ENCODE peak calls at places on chromosomes 11 and 22, in seven cellular contexts. U is left cardiac atrium; V is stimulated activated CD8-positive, alpha-beta memory T cell treated with anti-CD3 and anti-CD28 coated beads, Interleukin-7, amount 100 ng/mL, for 24 hours; Q is activated T-helper 1 cell treated with anti-CD3 and anti-CD28 coated beads, Interleukin-2, amount 50 U/mL, for 16 hours; W is body of pancreas; K is effector memory CD8-positive, alpha-beta T cell; L is erythroblast. Z is an unnamed sample.

GRCh38 chr11:102279641-102280170 is 37.6 kb upstream of the BIRC3 start:
- DNase-seq in U (no peak), V (no peak), W (peak), Q (no peak), L (no peak), K (no peak), Z (peak)

GRCh38 chr11:95067828-95068244 is 1.1 kb downstream of the SRSF8 start:
- DNase-seq in L (no peak), U (no peak), K (no peak), Q (no peak), W (no peak), V (no peak), Z (no peak)

GRCh38 chr11:16857186-16857585 is 118.7 kb downstream of the C11orf58 start:
- DNase-seq in Q (no peak), K (no peak), U (peak), W (no peak), V (no peak), L (peak), Z (peak)

GRCh38 chr11:67630943-67631331 is 1.2 kb upstream of the NUDT8 start:
- DNase-seq in L (no peak), V (no peak), Q (no peak), W (no peak), K (no peak), U (no peak), Z (no peak)

GRCh38 chr11:121140369-121140768 is 39.3 kb downstream of the TECTA start:
- DNase-seq in W (no peak), K (no peak), L (no peak), U (no peak), Q (no peak), V (no peak), Z (no peak)

GRCh38 chr22:43314611-43315010 is 28.6 kb downstream of the SCUBE1 start:
- DNase-seq in V (no peak), Q (no peak), L (no peak), U (no peak), W (no peak), K (no peak), Z (no peak)

GRCh38 chr11:43987384-43988039 is 45.1 kb downstream of the C11orf96 start:
- DNase-seq in W (peak), U (peak), L (no peak), Q (no peak), K (no peak), V (no peak), Z (peak)

GRCh38 chr11:64531906-64532312 is 59.1 kb upstream of the SLC22A12 start:
- DNase-seq in L (no peak), U (no peak), K (no peak), Q (no peak), W (no peak), V (no peak), Z (no peak)

GRCh38 chr11:76843916-76844315 is 16.8 kb upstream of the ACER3 start:
- DNase-seq in L (peak), K (no peak), Q (no peak), V (no peak), U (no peak), W (no peak), Z (no peak)

GRCh38 chr11:2175659-2176058 is 4.0 kb upstream of the TH start:
- DNase-seq in V (no peak), Q (no peak), W (peak), L (no peak), K (no peak), U (no peak), Z (no peak)

GRCh38 chr11:17571431-17572358 is 24.6 kb downstream of the OTOG start:
- DNase-seq in V (no peak), Q (no peak), L (no peak), U (no peak), W (no peak), K (no peak), Z (no peak)

GRCh38 chr11:33802414-33802950 is 28.2 kb upstream of the FBXO3 start:
- DNase-seq in W (peak), L (no peak), Q (no peak), U (peak), V (no peak), K (no peak), Z (peak)

GRCh38 chr11:92793189-92793588 is 176.3 kb upstream of the MTNR1B start:
- DNase-seq in W (no peak), U (no peak), K (no peak), Q (no peak), L (no peak), V (no peak), Z (no peak)

GRCh38 chr11:60165946-60166345 is 16.9 kb downstream of the MS4A6A start:
- DNase-seq in U (no peak), Q (no peak), K (no peak), W (no peak), L (no peak), V (no peak), Z (no peak)

GRCh38 chr11:4523666-4524065 is 21.3 kb upstream of the OR52M1 start:
- DNase-seq in V (no peak), W (no peak), U (no peak), Q (no peak), K (no peak), L (no peak), Z (no peak)

GRCh38 chr11:66068154-66068821 is 1.8 kb upstream of the PACS1 start:
- DNase-seq in V (peak), U (peak), Q (peak), L (peak), W (peak), K (peak), Z (peak)

GRCh38 chr11:104968365-104968855 is at the start of gene CASP4:
- DNase-seq in Q (no peak), K (no peak), U (no peak), V (no peak), L (peak), W (peak), Z (no peak)

GRCh38 chr22:24379536-24379935 is 47.9 kb upstream of the ADORA2A start:
- DNase-seq in V (no peak), L (no peak), Q (no peak), W (no peak), K (no peak), U (no peak), Z (no peak)

GRCh38 chr11:19374189-19374588 is 133.4 kb upstream of the E2F8 start:
- DNase-seq in L (no peak), Q (no peak), U (no peak), V (no peak), K (no peak), W (no peak), Z (no peak)

GRCh38 chr11:121154473-121154872 is 53.4 kb downstream of the TECTA start:
- DNase-seq in V (no peak), W (no peak), Q (no peak), U (no peak), L (no peak), K (no peak), Z (no peak)

GRCh38 chr22:25806579-25806978 is 64.6 kb downstream of the MYO18B start:
- DNase-seq in K (no peak), L (no peak), U (no peak), V (no peak), W (no peak), Q (no peak), Z (no peak)

GRCh38 chr11:117449111-117449693 is 121.5 kb downstream of the CEP164 start:
- DNase-seq in K (no peak), V (no peak), L (no peak), W (no peak), U (no peak), Q (no peak), Z (no peak)

GRCh38 chr11:70122490-70123198 is 44.5 kb downstream of the ANO1 start:
- DNase-seq in K (no peak), L (no peak), Q (no peak), V (no peak), W (no peak), U (no peak), Z (no peak)

GRCh38 chr11:84437129-84438123 is 1151.3 kb upstream of the CCDC90B start:
- DNase-seq in L (no peak), U (peak), K (no peak), Q (no peak), V (no peak), W (peak), Z (peak)

GRCh38 chr11:121596195-121597145 is 143.7 kb upstream of the SORL1-AS1 start:
- DNase-seq in W (no peak), Q (no peak), V (no peak), K (no peak), L (no peak), U (no peak), Z (no peak)

GRCh38 chr22:20405931-20406685 is 12.2 kb downstream of the ZNF74 start:
- DNase-seq in K (no peak), U (no peak), W (no peak), V (no peak), Q (no peak), L (no peak), Z (no peak)

GRCh38 chr11:68403831-68404230 is 56.7 kb upstream of the PPP6R3 start:
- DNase-seq in Q (no peak), W (no peak), K (no peak), L (no peak), U (no peak), V (no peak), Z (no peak)

GRCh38 chr11:91761406-91762027 is 463.1 kb upstream of the FAT3 start:
- DNase-seq in Q (no peak), K (no peak), L (no peak), W (no peak), V (no peak), U (no peak), Z (no peak)

GRCh38 chr11:126857860-126858808 is 142.4 kb downstream of the KIRREL3 start:
- DNase-seq in V (no peak), U (no peak), W (peak), Q (no peak), L (no peak), K (no peak), Z (no peak)

GRCh38 chr11:70871881-70872280 is 380.5 kb downstream of the SHANK2 start:
- DNase-seq in V (no peak), W (no peak), U (peak), Q (no peak), L (no peak), K (no peak), Z (no peak)